ENCODE peak calls at places on chromosomes 11 and 22, in five cellular contexts. U, M, X, B and K are unnamed samples.

GRCh38 chr22:48797731-48798130 is 1029.9 kb downstream of the BRD1 start:
- DNase-seq in U (no peak), M (no peak), X (no peak), B (no peak), K (no peak)

GRCh38 chr11:64867748-64868462 is 10.5 kb downstream of the EHD1 start:
- DNase-seq in U (no peak), M (no peak), X (no peak), B (peak; percentile 84), K (no peak)

GRCh38 chr22:32801436-32802290 is at the start of gene TIMP3:
- DNase-seq in U (peak; percentile 92), M (peak; percentile 88), X (peak; percentile 63), B (peak; percentile 55), K (no peak)

GRCh38 chr11:126607374-126607773 is 251.9 kb downstream of the ST3GAL4 start:
- DNase-seq in U (peak; percentile 17), M (peak; percentile 38), X (peak; percentile 64), B (peak; percentile 61), K (peak; percentile 2)

GRCh38 chr11:117314840-117315239 is 1.2 kb downstream of the BACE1 start:
- DNase-seq in U (no peak), M (no peak), X (no peak), B (no peak), K (no peak)

GRCh38 chr11:122365545-122366380 is 249.7 kb upstream of the BLID start:
- DNase-seq in U (no peak), M (no peak), X (no peak), B (no peak), K (no peak)

GRCh38 chr22:41951898-41952474 is at the start of gene SMIM45:
- DNase-seq in U (no peak), M (no peak), X (no peak), B (no peak), K (no peak)

GRCh38 chr11:130092661-130093060 is 23.0 kb downstream of the APLP2 start:
- DNase-seq in U (no peak), M (no peak), X (no peak), B (no peak), K (no peak)

GRCh38 chr11:47941907-47942558 is 38.3 kb upstream of the PTPRJ start:
- DNase-seq in U (no peak), M (no peak), X (no peak), B (no peak), K (no peak)

GRCh38 chr11:18633256-18634139 is 644 bp downstream of the SPTY2D1 start:
- DNase-seq in U (no peak), M (peak; percentile 12), X (no peak), B (no peak), K (peak; percentile 77)

GRCh38 chr22:31044262-31044861 is 36.8 kb upstream of the SMTN start:
- DNase-seq in U (peak; percentile 39), M (peak; percentile 69), X (peak; percentile 38), B (no peak), K (no peak)

GRCh38 chr11:33668951-33669596 is 31.6 kb downstream of the C11orf91 start:
- DNase-seq in U (no peak), M (no peak), X (no peak), B (no peak), K (no peak)

GRCh38 chr11:129611661-129612566 is 203.7 kb upstream of the TMEM45B start:
- DNase-seq in U (no peak), M (no peak), X (no peak), B (no peak), K (no peak)

DNA sequence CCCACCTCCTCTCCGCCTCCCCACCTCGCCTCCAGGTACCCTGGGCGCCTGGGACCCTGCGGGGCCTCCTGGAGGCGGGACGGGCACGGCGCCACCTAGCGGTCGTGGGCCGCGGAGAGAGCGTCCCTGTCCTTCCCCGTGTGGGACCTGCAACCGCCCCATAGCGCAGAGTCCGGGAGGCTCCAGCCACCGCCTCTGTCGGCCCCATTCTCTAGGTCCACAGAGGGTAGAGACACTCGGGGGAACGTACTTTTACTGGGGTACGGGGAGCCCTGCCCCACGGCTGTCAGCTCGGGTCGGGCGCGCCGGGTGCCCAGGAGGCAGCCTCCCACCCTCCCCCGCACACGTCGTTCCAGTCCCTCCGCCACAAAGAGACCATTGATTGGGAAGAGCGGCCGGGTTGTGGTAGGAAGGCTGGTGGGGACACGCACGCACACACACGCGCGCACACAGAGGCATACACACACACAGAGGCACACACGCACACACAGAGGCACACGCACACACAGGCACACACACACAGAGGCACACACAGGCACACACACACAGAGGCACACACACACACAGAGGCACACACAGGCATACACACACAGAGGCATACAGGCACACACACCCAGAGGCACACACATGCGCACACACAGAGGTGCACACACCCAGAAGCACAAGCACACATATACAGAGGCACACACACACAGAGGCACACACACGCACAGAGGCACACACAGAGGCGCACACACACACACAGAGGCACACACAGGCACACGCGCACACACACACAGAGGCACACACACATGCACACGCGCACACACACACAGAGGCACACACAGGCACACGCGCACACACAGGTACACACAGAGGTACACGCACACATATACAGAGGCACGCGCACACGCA is 12.6 kb upstream of the NECTIN1 start:
- DNase-seq in U (no peak), M (peak; percentile 41), X (peak; percentile 69), B (peak; percentile 37), K (no peak)
- H3K4me3 ChIP-seq in U (no peak overlapping the region), M (no peak overlapping the region), X (peak overlapping the region; percentile 28), B (no peak overlapping the region), K (peak overlapping the region; percentile 36)

GRCh38 chr11:46391186-46391577 is 394 bp downstream of the CHRM4 start:
- DNase-seq in U (no peak), M (no peak), X (no peak), B (no peak), K (no peak)
- H3K4me3 ChIP-seq in U (no peak overlapping the region), M (peak overlapping the region; percentile 56), X (peak overlapping the region; percentile 51), B (no peak overlapping the region), K (peak overlapping the region; percentile 33)

GRCh38 chr11:78065239-78065638 is 1.6 kb downstream of the THRSP start:
- DNase-seq in U (no peak), M (no peak), X (no peak), B (no peak), K (no peak)
- H3K4me3 ChIP-seq in U (no peak overlapping the region), M (peak overlapping the region; percentile 28), X (no peak overlapping the region), B (no peak overlapping the region), K (no peak overlapping the region)

DNA sequence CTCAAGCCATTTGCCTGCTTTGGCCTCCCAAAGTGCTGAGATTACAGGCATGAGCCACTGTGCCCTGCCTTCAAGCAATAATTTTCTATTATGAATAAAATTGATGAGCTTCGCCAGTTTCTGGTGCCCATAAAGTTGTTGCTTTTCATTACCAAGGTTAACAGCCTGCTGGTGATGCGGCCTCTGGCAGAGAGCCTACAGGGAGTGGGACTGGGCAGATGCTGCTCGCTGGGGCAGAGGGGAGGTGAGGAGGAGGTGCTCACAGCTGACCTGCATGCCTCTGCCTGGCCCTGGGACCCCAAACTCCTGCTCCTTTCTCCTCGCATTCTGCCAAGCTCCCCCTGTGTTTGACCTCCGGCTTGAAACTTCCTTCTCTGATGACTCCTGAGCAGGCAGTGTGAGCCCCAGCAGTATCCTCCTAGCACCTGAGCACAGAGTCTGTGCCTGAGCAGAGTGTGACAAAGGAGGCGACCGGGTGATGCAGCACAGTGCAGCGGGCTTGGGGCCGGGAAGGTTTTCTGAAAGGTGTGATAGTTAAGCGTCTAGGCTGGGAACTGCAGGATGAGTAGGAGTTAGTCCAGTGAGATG is 56.1 kb upstream of the B3GAT1 start:
- DNase-seq in U (no peak), M (no peak), X (no peak), B (no peak), K (no peak)
- H3K4me3 ChIP-seq in U (no peak overlapping the region), M (no peak overlapping the region), X (no peak overlapping the region), B (no peak overlapping the region), K (no peak overlapping the region)

GRCh38 chr11:86922225-86922624 is 33.0 kb downstream of the FZD4 start:
- DNase-seq in U (no peak), M (no peak), X (no peak), B (no peak), K (no peak)
- H3K4me3 ChIP-seq in U (no peak overlapping the region), M (no peak overlapping the region), X (no peak overlapping the region), B (no peak overlapping the region), K (no peak overlapping the region)

GRCh38 chr11:828501-829115 is 889 bp downstream of the CRACR2B start:
- DNase-seq in U (no peak), M (no peak), X (no peak), B (no peak), K (no peak)

GRCh38 chr11:827146-827860 is 416 bp upstream of the CRACR2B start:
- DNase-seq in U (no peak), M (no peak), X (peak; percentile 84), B (no peak), K (no peak)

GRCh38 chr11:826836-827145 is 928 bp upstream of the CRACR2B start:
- DNase-seq in U (no peak), M (no peak), X (no peak), B (no peak), K (no peak)

GRCh38 chr11:829116-829945 is 1.6 kb downstream of the CRACR2B start:
- DNase-seq in U (no peak), M (no peak), X (peak; percentile 64), B (no peak), K (no peak)

DNA sequence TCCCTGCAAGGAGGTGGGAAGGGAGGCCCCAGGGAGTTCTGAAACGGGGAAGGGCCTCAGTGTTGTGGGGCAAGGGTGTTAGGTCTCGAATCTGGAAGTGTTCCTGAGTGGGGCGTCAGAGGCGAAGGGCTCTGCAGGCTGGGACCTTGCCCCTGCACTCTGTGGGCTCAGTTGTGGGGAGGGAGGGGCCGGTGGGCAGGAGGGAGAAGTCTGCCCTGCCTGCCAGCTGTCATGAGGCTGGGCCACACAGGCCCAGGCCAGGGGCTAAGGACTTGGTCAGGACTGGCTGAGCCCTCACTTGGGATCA is at the start of gene CRACR2B:
- DNase-seq in U (no peak), M (no peak), X (no peak), B (no peak), K (no peak)
- H3K4me3 ChIP-seq in U (no peak within 1 kb of the TSS), M (peak within 1 kb of the TSS; percentile 59), X (peak within 1 kb of the TSS; percentile 46), B (no peak within 1 kb of the TSS), K (peak within 1 kb of the TSS; percentile 40)

DNA sequence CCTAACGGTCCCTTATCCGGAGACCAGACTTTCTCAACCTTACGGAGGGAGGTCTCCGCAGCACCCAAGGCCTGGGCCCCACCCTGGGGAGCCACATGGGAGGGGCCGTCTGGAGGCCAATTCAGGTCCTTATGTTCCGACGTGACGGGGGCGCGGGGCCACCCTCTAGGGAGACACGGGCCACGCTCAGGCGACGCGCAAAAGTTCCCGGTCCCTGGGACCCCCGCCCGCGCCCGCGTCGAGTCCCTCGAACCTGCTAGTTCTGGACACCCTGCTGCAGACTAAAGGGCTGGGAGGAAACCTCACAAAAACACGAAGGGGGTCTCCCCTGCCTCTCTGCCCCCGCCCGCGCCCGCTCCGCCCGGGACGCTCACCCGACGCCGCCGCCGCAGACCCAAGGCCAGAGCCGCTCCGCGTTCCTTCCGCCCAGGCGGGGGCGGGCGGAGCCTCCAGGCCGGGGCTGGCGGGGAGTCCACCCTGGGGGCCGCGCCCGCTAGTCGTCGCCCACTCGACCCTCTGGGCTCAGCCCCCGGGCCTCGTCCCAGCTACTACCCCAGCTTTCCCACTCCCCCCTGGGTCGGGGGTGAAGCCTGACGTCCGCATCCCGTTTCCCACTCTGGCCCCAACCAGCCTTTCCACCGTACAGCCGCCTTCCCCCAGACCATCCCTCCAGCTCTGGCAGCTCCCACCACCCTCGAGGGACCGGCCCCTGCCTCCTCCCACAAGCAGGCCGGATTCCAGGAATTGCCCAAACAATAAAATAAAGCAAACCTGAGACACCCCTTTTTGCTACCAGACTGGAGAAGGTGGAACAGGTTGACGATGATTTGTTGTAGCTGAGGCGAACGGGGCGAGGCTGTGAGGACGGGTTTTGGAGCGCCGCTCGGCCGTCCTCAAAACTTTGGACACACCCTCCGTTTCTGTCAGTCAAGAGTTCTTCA is 2.7 kb downstream of the RNH1 start:
- DNase-seq in U (no peak), M (peak; percentile 52), X (peak; percentile 35), B (peak; percentile 86), K (no peak)
- H3K4me3 ChIP-seq in U (peak overlapping the region; percentile 36), M (peak overlapping the region; percentile 92), X (peak overlapping the region; percentile 56), B (peak overlapping the region; percentile 81), K (no peak overlapping the region)